ENCODE peak calls at places on chromosome 1, in nine cellular contexts. G, V, H, W, O, Y, X, I and E are unnamed samples.

GRCh38 chr1:75083848-75084514 is 50.2 kb upstream of the LHX8 start:
- DNase-seq in G (no peak), V (no peak), H (no peak), W (no peak), O (no peak), Y (peak), X (no peak), I (no peak), E (no peak)

GRCh38 chr1:244210884-244211558 is 159.9 kb downstream of the ZBTB18 start:
- DNase-seq in G (peak), V (peak), H (no peak), W (no peak), O (no peak), Y (peak), X (no peak), I (no peak), E (no peak)

GRCh38 chr1:163071381-163072255 is 2.5 kb downstream of the RGS4 start:
- DNase-seq in G (peak), V (peak), H (no peak), W (peak), O (peak), Y (peak), X (peak), I (peak), E (peak)

GRCh38 chr1:41769068-41769467 is 149.7 kb downstream of the HIVEP3 start:
- DNase-seq in G (no peak), V (no peak), H (no peak), W (no peak), O (no peak), Y (no peak), X (no peak), I (no peak), E (no peak)

GRCh38 chr1:112325504-112325903 is 70.5 kb upstream of the CTTNBP2NL start:
- DNase-seq in G (peak), V (peak), H (no peak), W (no peak), O (no peak), Y (no peak), X (no peak), I (no peak), E (no peak)

GRCh38 chr1:158527190-158527815 is 26.9 kb downstream of the OR6Y1 start:
- DNase-seq in G (no peak), V (no peak), H (no peak), W (peak), O (no peak), Y (peak), X (no peak), I (no peak), E (peak)

GRCh38 chr1:197210426-197210825 is 57.6 kb upstream of the CRB1 start:
- DNase-seq in G (no peak), V (no peak), H (no peak), W (no peak), O (no peak), Y (no peak), X (no peak), I (no peak), E (no peak)

GRCh38 chr1:155057104-155057503 is 6.0 kb downstream of the ADAM15 start:
- DNase-seq in G (no peak), V (no peak), H (no peak), W (no peak), O (no peak), Y (no peak), X (no peak), I (no peak), E (no peak)

GRCh38 chr1:236338096-236338495 is 56.0 kb upstream of the EDARADD start:
- DNase-seq in G (no peak), V (no peak), H (no peak), W (no peak), O (no peak), Y (peak), X (no peak), I (no peak), E (peak)